ENCODE peak calls at places on chromosomes 3 and 15, in four cellular contexts. S is AG04450, E is Peyer's patch, V is colonic mucosa. K is an unnamed sample.

GRCh38 chr3:122824465-122825379 is 29.9 kb downstream of the SLC49A4 start:
- DNase-seq in S (no peak), E (no peak), V (no peak), K (no peak)

GRCh38 chr15:45129651-45130129 is at the start of the genes DUOX1 and DUOXA1:
- DNase-seq in S (no peak), E (no peak), V (peak; percentile 67), K (peak; percentile 79)

GRCh38 chr15:77122576-77122975 is 51.7 kb upstream of the TSPAN3 start:
- DNase-seq in S (no peak), E (no peak), V (no peak), K (no peak)

GRCh38 chr15:92818658-92819311 is 81.3 kb upstream of the CHD2 start:
- DNase-seq in S (no peak), E (no peak), V (no peak), K (peak; percentile 30)

GRCh38 chr3:70308760-70309159 is 3.7 kb downstream of the MDFIC2 start:
- DNase-seq in S (peak; percentile 2), E (no peak), V (no peak), K (peak; percentile 13)

GRCh38 chr3:16109929-16110328 is 64.6 kb upstream of the GALNT15 start:
- DNase-seq in S (no peak), E (no peak), V (no peak), K (no peak)

GRCh38 chr15:93068581-93069199 is 20.3 kb downstream of the RGMA start:
- DNase-seq in S (no peak), E (no peak), V (no peak), K (no peak)

GRCh38 chr3:123406598-123406997 is 42.3 kb downstream of the ADCY5 start:
- DNase-seq in S (no peak), E (no peak), V (peak; percentile 54), K (no peak)

GRCh38 chr3:156373654-156374053 is 181.3 kb downstream of the SSR3 start:
- DNase-seq in S (no peak), E (no peak), V (no peak), K (no peak)

GRCh38 chr3:38306941-38307340 is 24.8 kb downstream of the SLC22A14 start:
- DNase-seq in S (no peak), E (no peak), V (no peak), K (no peak)

GRCh38 chr3:99532246-99532645 is 106.1 kb upstream of the COL8A1 start:
- DNase-seq in S (peak; percentile 36), E (no peak), V (peak; percentile 49), K (peak; percentile 68)

GRCh38 chr3:50124363-50125226 is 30.5 kb upstream of the SEMA3F start:
- DNase-seq in S (no peak), E (no peak), V (no peak), K (peak; percentile 32)

DNA sequence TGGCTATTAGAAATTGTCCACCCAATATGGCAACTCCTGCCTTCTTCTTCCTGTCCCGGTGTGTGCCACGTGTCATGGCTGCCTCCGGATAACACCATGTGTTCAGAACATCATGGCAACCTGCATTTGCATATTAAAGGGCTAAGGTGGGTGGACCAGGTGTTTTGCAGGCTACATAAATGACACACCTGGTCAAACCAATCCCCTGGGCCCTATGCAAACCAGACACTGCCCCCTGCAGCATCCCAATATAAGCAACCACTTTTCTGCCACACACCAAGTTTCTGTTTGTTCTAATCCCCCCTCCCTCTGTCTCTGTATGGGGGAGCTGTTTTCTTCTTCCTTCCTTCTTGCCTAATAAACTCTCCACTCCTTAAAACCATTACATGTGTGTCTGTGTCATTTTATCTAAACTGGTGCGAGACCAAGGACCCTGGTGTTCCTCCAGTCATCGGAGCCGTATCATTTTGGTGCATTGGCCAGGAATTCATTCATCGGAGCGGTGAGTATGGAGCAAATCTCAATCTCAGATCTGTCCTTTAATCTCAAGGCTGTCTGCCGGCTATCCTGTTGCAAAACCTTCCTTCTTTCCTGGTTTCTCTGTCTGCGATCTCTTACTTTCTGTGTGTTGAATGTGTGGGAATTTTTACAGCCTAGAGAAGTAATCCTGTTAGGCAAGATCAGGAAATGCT is 44.5 kb downstream of the NCEH1 start:
- DNase-seq in S (no peak), E (no peak), V (no peak), K (peak; percentile 40)
- TF ChIP-seq CTCF in S (peak; percentile 38), E (no peak), V (no peak), K (peak; percentile 28)

DNA sequence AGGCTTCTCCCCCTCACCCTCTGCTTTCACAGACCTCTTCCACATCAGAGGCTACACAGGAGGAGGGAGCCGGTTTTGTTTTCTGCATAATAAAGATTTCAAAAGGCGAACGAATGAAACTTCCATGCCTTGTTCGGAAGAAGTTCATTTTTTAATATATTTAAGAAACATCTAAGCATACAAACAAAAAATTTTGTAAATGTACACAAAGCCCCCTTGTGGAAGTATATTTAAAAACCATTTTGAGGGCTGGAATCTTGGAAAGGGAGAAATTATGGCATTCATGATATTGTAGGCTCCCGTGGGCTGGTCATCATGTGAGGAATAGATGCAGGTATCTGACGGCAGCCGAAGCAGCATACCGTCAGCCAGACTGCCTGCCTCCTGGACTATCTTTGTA is 90.4 kb downstream of the MECOM start:
- DNase-seq in S (no peak), E (no peak), V (no peak), K (no peak)
- TF ChIP-seq CTCF in S (peak; percentile 28), E (no peak), V (no peak), K (no peak)

GRCh38 chr15:66290007-66290406 is 3.4 kb upstream of the DIS3L start:
- DNase-seq in S (no peak), E (no peak), V (no peak), K (no peak)

GRCh38 chr15:66288796-66289195 is 4.6 kb upstream of the DIS3L start:
- DNase-seq in S (peak; percentile 18), E (no peak), V (no peak), K (no peak)

GRCh38 chr15:66288093-66288492 is 5.3 kb upstream of the DIS3L start:
- DNase-seq in S (no peak), E (no peak), V (no peak), K (no peak)

GRCh38 chr15:66285462-66286280 is 7.7 kb upstream of the DIS3L start:
- DNase-seq in S (no peak), E (no peak), V (no peak), K (no peak)

DNA sequence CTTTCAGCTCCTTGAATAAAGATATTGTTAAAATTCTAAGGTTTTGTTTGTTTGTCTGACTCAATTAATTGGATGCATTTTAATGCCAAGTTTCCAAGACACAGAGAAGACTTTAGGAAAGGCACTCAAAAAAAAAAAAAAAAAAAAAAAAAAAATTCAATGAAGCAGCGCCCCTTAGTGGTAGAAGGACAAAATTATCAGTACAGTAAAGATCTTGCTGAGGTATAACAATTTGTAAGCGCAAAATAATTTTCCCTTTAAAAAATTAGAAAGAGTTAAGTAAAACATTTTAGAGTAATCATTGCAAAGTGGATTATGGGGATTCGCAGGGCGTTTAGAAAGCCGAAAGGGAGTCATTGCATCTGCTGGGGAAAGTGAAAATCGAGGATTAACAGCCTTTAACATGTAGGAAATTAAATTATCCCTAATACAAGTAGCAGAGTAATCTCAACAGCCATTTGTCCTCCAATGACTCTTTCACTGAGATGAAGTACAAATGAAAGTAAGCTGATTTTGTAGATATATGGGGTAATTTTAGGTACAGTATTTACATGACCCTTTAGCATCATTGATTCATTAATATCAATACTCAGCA is 5.8 kb upstream of the DIS3L start:
- DNase-seq in S (no peak), E (no peak), V (no peak), K (peak; percentile 18)
- TF ChIP-seq CTCF in S (peak; percentile 66), E (peak; percentile 33), V (peak; percentile 60), K (peak; percentile 47)

DNA sequence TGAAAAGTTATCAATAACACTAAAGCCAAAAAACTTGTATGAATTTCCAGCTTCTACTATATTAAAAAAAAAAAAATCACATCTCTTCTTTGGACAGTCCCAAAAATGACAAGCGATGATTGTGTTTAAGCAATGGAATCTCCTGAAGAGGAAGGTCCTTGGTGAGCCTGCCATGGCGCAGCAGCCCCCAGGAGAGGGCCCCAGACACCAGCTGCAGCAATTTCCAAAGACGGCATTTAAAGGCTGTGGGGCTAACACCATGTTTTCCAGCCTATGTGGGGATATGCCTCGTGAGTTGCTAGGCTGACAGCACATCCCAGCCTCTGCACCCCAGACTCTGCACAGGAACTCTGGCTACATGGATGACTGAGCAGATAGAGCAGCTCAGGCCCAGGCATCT is 14.7 kb downstream of the SKIC8 start:
- DNase-seq in S (no peak), E (no peak), V (no peak), K (no peak)
- TF ChIP-seq CTCF in S (no peak), E (no peak), V (no peak), K (no peak)

GRCh38 chr15:55518641-55519040 is 10.6 kb upstream of the DNAAF4 start:
- DNase-seq in S (no peak), E (no peak), V (no peak), K (no peak)
- TF ChIP-seq CTCF in S (peak; percentile 40), E (no peak), V (no peak), K (peak; percentile 31)